ENCODE peak calls at places on chromosomes 5 and 9, in nine cellular contexts. E is PC-3; F is HEK293T; D is aorta; P is stimulated activated CD4-positive, alpha-beta T cell treated with anti-CD3 and anti-CD28 coated beads, Interleukin-2, amount 100 ng/mL, for 48 hours; I is naive thymus-derived CD4-positive, alpha-beta T cell; L is choroid plexus epithelial cell; Z is COR-L47; M is adrenal gland. X is an unnamed sample.

GRCh38 chr9:131318211-131318610 is 28.7 kb downstream of the PLPP7 start:
- DNase-seq in D (peak), I (no peak), F (no peak), M (no peak), Z (no peak), L (no peak), P (no peak), E (no peak), X (no peak)

GRCh38 chr5:150045512-150045911 is 40.8 kb downstream of the CSF1R start:
- DNase-seq in D (no peak), E (no peak), L (no peak), P (no peak), Z (no peak), I (no peak), M (no peak), F (no peak), X (no peak)

GRCh38 chr5:102152906-102153787 is 142.9 kb downstream of the SLCO4C1 start:
- DNase-seq in Z (peak), M (no peak), L (peak), P (no peak), D (no peak), F (peak), I (no peak), E (peak), X (no peak)

GRCh38 chr9:138119202-138120027 is 241.8 kb downstream of the CACNA1B start:
- DNase-seq in Z (no peak), E (no peak), M (no peak), D (no peak), I (no peak), P (no peak), L (no peak), F (no peak), X (no peak)

GRCh38 chr9:79617395-79617794 is 45.6 kb downstream of the TLE4 start:
- DNase-seq in D (no peak), I (no peak), M (peak), E (no peak), F (no peak), Z (no peak), L (peak), P (no peak), X (peak)

GRCh38 chr9:137138701-137139467 is at the start of gene GRIN1:
- DNase-seq in D (no peak), L (peak), M (peak), F (no peak), P (no peak), E (no peak), Z (no peak), I (no peak), X (no peak)

GRCh38 chr5:43348207-43348606 is 35.0 kb upstream of the HMGCS1 start:
- DNase-seq in Z (no peak), E (no peak), P (no peak), I (no peak), L (no peak), M (no peak), D (no peak), F (no peak), X (no peak)

GRCh38 chr9:15606667-15607472 is 54.0 kb downstream of the CCDC171 start:
- DNase-seq in Z (peak), L (peak), P (no peak), M (no peak), I (peak), F (peak), E (peak), D (no peak), X (no peak)

GRCh38 chr9:33320568-33321261 is 30.4 kb downstream of the NFX1 start:
- DNase-seq in I (no peak), F (no peak), E (peak), M (peak), D (no peak), Z (no peak), L (peak), P (no peak), X (peak)

GRCh38 chr9:132976571-132976970 is 1.9 kb upstream of the GFI1B start:
- DNase-seq in L (no peak), P (no peak), D (no peak), E (no peak), I (no peak), M (no peak), F (no peak), Z (no peak), X (no peak)

GRCh38 chr5:149212203-149212951 is 59.3 kb upstream of the AFAP1L1 start:
- DNase-seq in P (no peak), L (peak), D (no peak), M (no peak), F (no peak), I (no peak), Z (no peak), E (peak), X (no peak)

GRCh38 chr5:171630047-171630669 is 155.5 kb upstream of the SMIM23 start:
- DNase-seq in P (peak), D (peak), L (peak), I (no peak), M (no peak), E (peak), Z (peak), F (peak), X (peak)